ENCODE peak calls at places on chromosomes 3 and 15, in seven cellular contexts. Q, X, G, A, N, F and W are unnamed samples.

GRCh38 chr3:56321892-56322291 is 146.4 kb downstream of the ERC2 start:
- DNase-seq in X (no peak), Q (no peak), F (no peak), G (no peak), A (no peak), N (no peak), W (no peak)

GRCh38 chr3:106825962-106826605 is 551.2 kb upstream of the CCDC54 start:
- DNase-seq in F (no peak), Q (no peak), A (no peak), G (no peak), X (no peak), N (peak), W (no peak)

GRCh38 chr3:103949690-103950089 is 1417.0 kb upstream of the ALCAM start:
- DNase-seq in N (no peak), Q (no peak), G (no peak), F (no peak), X (no peak), A (no peak), W (no peak)

GRCh38 chr3:111080357-111080937 is 8.8 kb downstream of the NECTIN3 start:
- DNase-seq in G (no peak), X (no peak), A (no peak), Q (peak), N (peak), F (no peak), W (no peak)

GRCh38 chr3:54863366-54863765 is 64.5 kb downstream of the LRTM1 start:
- DNase-seq in A (no peak), X (no peak), F (no peak), G (no peak), Q (no peak), N (no peak), W (no peak)

GRCh38 chr3:177057768-177058167 is 139.5 kb downstream of the TBL1XR1 start:
- DNase-seq in G (no peak), F (no peak), N (no peak), X (no peak), Q (no peak), A (peak), W (no peak)

GRCh38 chr3:134901461-134901860 is 106.4 kb downstream of the EPHB1 start:
- DNase-seq in X (no peak), F (no peak), G (no peak), N (peak), A (no peak), Q (no peak), W (no peak)

GRCh38 chr15:31235298-31236183 is 91.1 kb upstream of the KLF13 start:
- DNase-seq in X (no peak), F (no peak), Q (no peak), G (peak), A (peak), N (no peak), W (no peak)

GRCh38 chr15:66630801-66631351 is 65.1 kb upstream of the LCTL start:
- DNase-seq in Q (no peak), A (no peak), G (no peak), N (no peak), F (peak), X (no peak), W (no peak)

GRCh38 chr3:47758261-47759025 is 23.2 kb downstream of the SMARCC1 start:
- DNase-seq in Q (no peak), N (no peak), A (no peak), G (no peak), X (no peak), F (no peak), W (no peak)

DNA sequence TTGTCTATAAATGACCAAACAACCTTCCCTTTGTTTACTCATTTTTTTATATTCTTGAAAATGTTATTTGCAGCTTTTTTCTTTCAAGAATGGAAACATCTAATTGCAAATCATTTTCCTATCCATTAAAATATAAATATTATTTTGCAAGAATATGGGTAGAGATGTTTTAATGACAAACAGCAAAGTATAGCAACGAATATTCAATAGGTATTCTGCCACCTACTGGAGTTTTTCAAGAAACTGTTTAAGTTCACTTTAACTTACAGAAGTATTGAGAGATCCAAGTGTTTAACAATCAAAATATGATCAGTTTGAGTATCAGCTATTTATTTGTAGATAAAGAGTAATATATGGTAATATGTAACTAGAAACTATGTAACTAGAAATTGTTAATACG is 6.9 kb upstream of the EOGT start:
- DNase-seq in N (no peak), G (no peak), Q (no peak), X (no peak), A (no peak), F (no peak), W (no peak)
- TF ChIP-seq CTCF in N (peak), G (no peak), Q (peak), X (peak), A (peak), F (peak), W (peak)

DNA sequence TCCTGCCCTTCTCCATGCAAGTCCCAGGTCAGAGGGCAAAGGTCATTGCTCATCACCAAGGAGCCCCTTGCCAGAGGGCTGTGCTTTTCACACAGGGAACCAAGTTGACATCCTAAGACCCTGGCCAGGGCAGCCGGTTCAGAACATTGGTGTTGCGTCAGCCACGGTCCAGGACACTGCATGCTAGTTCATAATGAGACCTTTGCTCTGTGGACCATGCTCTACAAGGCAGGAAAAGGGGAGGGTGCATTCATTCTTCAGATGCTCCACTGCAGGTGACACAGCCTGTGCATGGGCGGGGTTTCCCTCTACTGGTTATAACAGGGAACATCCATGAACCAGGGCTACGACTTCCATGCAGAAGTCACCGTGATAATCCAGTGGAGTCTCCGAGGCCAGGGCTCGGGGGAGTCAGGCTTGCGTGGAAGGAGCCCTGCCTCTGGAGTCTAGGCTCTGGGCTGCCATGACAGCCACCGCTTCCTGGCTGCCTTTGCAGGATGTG is 81.6 kb downstream of the OCA2 start:
- DNase-seq in G (no peak), A (no peak), X (no peak), Q (no peak), F (no peak), N (peak), W (peak)
- TF ChIP-seq CTCF in G (no peak), A (no peak), X (no peak), Q (no peak), F (no peak), N (peak), W (peak)

DNA sequence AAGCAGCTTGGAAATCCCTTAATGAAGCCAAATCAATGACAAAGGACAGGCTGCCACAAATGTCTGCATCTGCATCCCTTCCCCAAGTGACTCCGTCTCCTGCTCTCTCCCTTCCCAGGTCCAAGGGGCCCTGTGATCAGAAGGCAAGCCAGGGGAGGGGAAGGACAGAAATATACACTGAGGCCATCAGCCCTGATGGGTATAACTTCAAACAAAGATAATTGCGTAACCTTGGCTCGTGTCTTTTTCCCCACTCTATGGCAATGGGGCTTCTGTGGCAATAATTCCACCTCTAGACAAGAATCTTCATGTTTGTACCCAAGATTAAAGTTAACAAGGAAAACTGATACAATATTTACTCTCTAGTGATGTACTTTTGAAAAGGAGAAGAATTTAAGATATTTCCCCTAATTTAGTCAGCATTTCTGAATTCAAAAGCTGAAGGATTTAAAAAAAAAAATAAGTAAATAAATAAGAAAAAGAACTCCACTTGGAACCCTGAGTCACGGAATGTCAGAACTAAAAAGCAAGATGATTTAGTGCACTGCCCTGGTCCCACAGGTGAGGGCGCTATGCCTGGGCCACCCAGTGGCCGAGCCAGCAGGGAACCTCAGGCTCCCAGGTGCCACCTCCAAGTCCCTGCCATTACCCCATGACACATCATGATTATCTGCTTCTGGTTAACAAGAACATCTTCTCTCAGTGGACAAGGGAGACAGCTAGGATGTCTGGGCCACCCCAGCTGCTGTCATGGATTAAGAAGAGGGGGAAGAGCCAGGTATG is 154.5 kb downstream of the STT3B start:
- DNase-seq in G (no peak), X (no peak), N (peak), Q (no peak), A (no peak), F (no peak), W (no peak)
- TF ChIP-seq CTCF in G (no peak), X (no peak), N (peak), Q (no peak), A (no peak), F (no peak), W (peak)

GRCh38 chr15:36797128-36797527 is 217.7 kb downstream of the CDIN1 start:
- DNase-seq in Q (no peak), F (no peak), X (no peak), G (no peak), N (no peak), A (no peak), W (no peak)
- TF ChIP-seq CTCF in Q (no peak), F (no peak), X (no peak), G (no peak), N (no peak), A (no peak), W (no peak)